ENCODE peak calls at places on chromosomes 2 and 18, in eight cellular contexts. P is right cardiac atrium; H is uterus; J is CD4-positive, alpha-beta memory T cell; I is PC-3; N is neuronal stem cell; G is adrenal gland; U is tibial nerve. D is an unnamed sample.

GRCh38 chr2:22273853-22274252 is 1111.1 kb upstream of the KLHL29 start:
- DNase-seq in N (no peak), P (no peak), G (no peak), J (no peak), H (no peak), I (no peak), U (no peak), D (no peak)

GRCh38 chr2:159856760-159857159 is 58.8 kb upstream of the CD302 start:
- DNase-seq in G (no peak), N (peak; percentile 14), I (no peak), H (no peak), P (no peak), J (no peak), U (no peak), D (no peak)

GRCh38 chr2:199455533-199456382 is 2.0 kb downstream of the SATB2 start:
- DNase-seq in J (no peak), G (no peak), N (peak; percentile 65), U (no peak), P (peak; percentile 49), H (no peak), I (peak; percentile 43), D (no peak)

GRCh38 chr2:234954551-234954992 is 2.8 kb downstream of the SH3BP4 start:
- DNase-seq in J (no peak), I (no peak), N (no peak), G (peak; percentile 14), U (no peak), P (no peak), H (no peak), D (no peak)

GRCh38 chr18:74194691-74195090 is 46.4 kb downstream of the TIMM21 start:
- DNase-seq in I (no peak), N (no peak), J (no peak), U (no peak), G (no peak), H (no peak), P (no peak), D (no peak)

GRCh38 chr2:109143214-109144187 is 14.5 kb downstream of the SH3RF3 start:
- DNase-seq in I (no peak), H (no peak), U (no peak), P (no peak), G (no peak), N (no peak), J (peak; percentile 77), D (no peak)

GRCh38 chr2:39521876-39522517 is 84.9 kb upstream of the MAP4K3 start:
- DNase-seq in G (no peak), H (no peak), U (no peak), I (no peak), J (no peak), N (no peak), P (no peak), D (no peak)

GRCh38 chr2:396903-397302 is 109.0 kb upstream of the ALKAL2 start:
- DNase-seq in G (no peak), H (no peak), I (no peak), P (no peak), J (no peak), U (no peak), N (no peak), D (no peak)

GRCh38 chr2:191846787-191847620 is at the start of gene CAVIN2:
- DNase-seq in P (peak; percentile 82), N (no peak), I (peak; percentile 60), U (peak; percentile 60), H (peak; percentile 48), G (peak; percentile 47), J (no peak), D (peak; percentile 75)

GRCh38 chr2:22904126-22904684 is 480.8 kb upstream of the KLHL29 start:
- DNase-seq in U (no peak), H (peak; percentile 15), J (no peak), N (peak; percentile 47), G (peak; percentile 14), P (peak; percentile 55), I (peak; percentile 3), D (no peak)

GRCh38 chr2:3489449-3490115 is 29.7 kb downstream of the ADI1 start:
- DNase-seq in P (no peak), H (no peak), J (no peak), U (no peak), G (no peak), I (no peak), N (no peak), D (no peak)

GRCh38 chr2:176213406-176213805 is 24.9 kb downstream of the HOXD1 start:
- DNase-seq in P (no peak), G (no peak), H (no peak), N (no peak), J (no peak), I (no peak), U (no peak), D (no peak)

GRCh38 chr18:76452357-76452756 is 42.7 kb downstream of the ZNF516 start:
- DNase-seq in I (no peak), J (no peak), P (no peak), H (no peak), G (no peak), N (no peak), U (no peak), D (no peak)

GRCh38 chr18:76455015-76455676 is 39.9 kb downstream of the ZNF516 start:
- DNase-seq in G (no peak), I (no peak), P (no peak), U (no peak), N (no peak), H (no peak), J (no peak), D (peak; percentile 46)

GRCh38 chr18:76456018-76456750 is 38.9 kb downstream of the ZNF516 start:
- DNase-seq in H (no peak), P (no peak), U (no peak), I (no peak), G (peak; percentile 66), N (no peak), J (no peak), D (peak; percentile 40)

GRCh38 chr18:76453057-76453561 is 41.9 kb downstream of the ZNF516 start:
- DNase-seq in N (no peak), G (no peak), I (no peak), J (no peak), H (no peak), U (no peak), P (no peak), D (no peak)

DNA sequence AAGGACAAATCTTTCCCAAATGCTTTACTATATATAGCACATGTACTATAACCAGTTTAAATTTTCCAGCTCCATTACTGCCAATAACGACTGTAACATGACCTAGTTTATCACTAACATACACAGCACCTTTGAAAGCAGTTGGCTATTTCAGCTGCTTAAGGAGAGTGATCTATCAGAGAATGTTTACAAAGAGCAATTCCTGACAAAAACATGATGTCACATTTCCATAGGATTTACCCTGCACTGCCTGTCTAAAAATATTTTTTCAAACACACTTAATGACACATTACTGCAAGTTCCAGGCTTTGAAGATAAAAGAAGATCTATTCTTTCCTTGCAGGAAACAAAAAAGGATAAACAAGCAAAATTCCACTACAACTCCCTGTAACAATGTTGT is 40.6 kb downstream of the ZNF516 start:
- DNase-seq in N (no peak), P (no peak), G (no peak), I (no peak), U (no peak), J (no peak), H (no peak), D (no peak)
- H3K4me1 ChIP-seq in N (peaks cover 43% of the 10 kb centered on the region), P (peaks cover 4% of the 10 kb centered on the region), G (peaks cover 32% of the 10 kb centered on the region), I (peaks cover 6% of the 10 kb centered on the region), U (peaks cover 76% of the 10 kb centered on the region), J (peaks cover 13% of the 10 kb centered on the region), H (peaks cover 12% of the 10 kb centered on the region), D (peaks cover 20% of the 10 kb centered on the region)

DNA sequence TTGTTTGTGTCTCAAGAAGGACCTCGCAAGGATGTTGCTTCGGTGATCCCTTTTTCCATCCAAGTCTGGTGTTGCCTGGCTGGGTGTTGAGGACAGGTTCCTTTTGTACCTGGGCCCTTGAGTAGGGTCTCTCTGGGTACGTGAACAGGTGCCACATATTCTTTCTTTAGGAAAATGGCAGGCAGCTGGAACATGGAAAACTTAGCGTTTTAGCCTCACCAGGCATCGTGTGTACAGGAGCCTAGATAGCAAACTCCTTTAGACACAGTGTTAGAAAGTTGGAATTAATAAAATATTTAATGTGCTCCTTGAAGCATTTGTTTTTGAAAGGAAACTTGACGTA is 54.3 kb upstream of the RBM44 start:
- DNase-seq in G (no peak), U (no peak), J (no peak), I (no peak), N (no peak), H (no peak), P (no peak), D (no peak)
- H3K27ac ChIP-seq in G (no peak overlapping the region), U (no peak overlapping the region), J (peak overlapping the region; percentile 29), I (peak overlapping the region; percentile 9), N (no peak overlapping the region), H (peak overlapping the region; percentile 91), P (no peak overlapping the region), D (peak overlapping the region; percentile 68)

GRCh38 chr18:3666526-3667254 is 216.7 kb downstream of the TGIF1 start:
- DNase-seq in N (no peak), U (no peak), H (no peak), G (no peak), I (no peak), P (no peak), J (no peak), D (no peak)

GRCh38 chr18:3667255-3668137 is 217.5 kb downstream of the TGIF1 start:
- DNase-seq in U (no peak), G (no peak), N (no peak), J (no peak), P (no peak), I (no peak), H (no peak), D (no peak)

GRCh38 chr18:3664563-3665178 is 214.7 kb downstream of the TGIF1 start:
- DNase-seq in G (no peak), N (peak; percentile 64), J (no peak), H (no peak), P (no peak), U (no peak), I (no peak), D (no peak)

GRCh38 chr18:3665187-3665586 is 215.2 kb downstream of the TGIF1 start:
- DNase-seq in I (no peak), U (no peak), H (no peak), G (no peak), P (no peak), N (no peak), J (no peak), D (no peak)

GRCh38 chr18:3665780-3666525 is 216.0 kb downstream of the TGIF1 start:
- DNase-seq in G (peak; percentile 85), N (peak; percentile 89), J (peak; percentile 62), P (peak; percentile 85), U (peak; percentile 86), I (peak; percentile 94), H (peak; percentile 88), D (peak; percentile 68)
- H3K4me3 ChIP-seq in G (no peak overlapping the region), N (no peak overlapping the region), J (no peak overlapping the region), P (no peak overlapping the region), U (peak overlapping the region; percentile 22), I (peak overlapping the region; percentile 3), H (peak overlapping the region; percentile 7), D (peak overlapping the region; percentile 33)

DNA sequence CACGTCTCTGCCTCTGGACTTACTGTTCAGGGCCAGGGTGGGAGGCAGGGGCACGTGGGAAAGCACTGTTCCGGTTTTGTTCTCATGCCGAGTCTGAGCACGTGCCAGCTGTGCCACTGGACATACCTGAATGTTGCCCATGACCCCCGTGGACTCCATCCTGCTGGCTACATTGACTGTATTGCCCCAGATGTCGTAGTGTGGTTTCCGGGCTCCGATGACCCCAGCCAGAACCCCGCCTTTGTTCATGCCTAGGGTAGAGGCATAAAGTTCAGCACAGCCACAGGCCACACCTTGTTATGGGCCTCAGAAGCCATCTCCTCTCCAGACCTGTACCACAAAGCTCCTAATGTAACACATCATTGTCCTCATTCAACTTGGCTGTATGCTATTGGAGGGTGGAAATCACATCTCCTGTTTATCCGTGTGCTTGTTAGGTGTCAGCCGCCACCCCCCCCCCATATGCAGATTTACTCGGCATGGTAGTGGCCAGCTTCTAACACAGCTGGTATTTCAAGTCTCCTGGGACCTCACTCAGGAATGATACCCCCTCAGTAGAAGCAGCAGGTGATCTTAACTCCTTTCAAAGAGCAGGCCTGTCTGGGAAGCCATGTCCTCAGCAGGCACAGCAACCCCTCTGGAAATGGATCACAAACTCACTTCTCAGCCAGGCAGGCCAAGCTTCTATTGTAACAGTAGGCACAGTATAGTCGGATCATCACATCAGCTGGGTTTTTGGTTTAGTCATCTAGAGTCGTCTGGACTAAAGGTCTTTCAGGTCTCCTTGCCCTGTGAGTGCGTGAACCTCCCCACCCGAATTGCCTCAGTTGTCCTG is 27.6 kb downstream of the CENPO start:
- DNase-seq in J (no peak), P (no peak), N (no peak), U (no peak), G (no peak), I (no peak), H (no peak), D (no peak)
- H3K4me1 ChIP-seq in J (peaks cover 2% of the 10 kb centered on the region), P (no peaks in the 10 kb centered on the region), N (peaks cover 19% of the 10 kb centered on the region), U (no peaks in the 10 kb centered on the region), G (peaks cover 8% of the 10 kb centered on the region), I (peaks cover 5% of the 10 kb centered on the region), H (no peaks in the 10 kb centered on the region), D (no peaks in the 10 kb centered on the region)